ENCODE peak calls at places on chromosomes 1 and 21, in nine cellular contexts. O is effector memory CD8-positive, alpha-beta T cell; H is memory B cell; S is progenitor cell of endocrine pancreas; P is T-helper 1 cell; R is thoracic aorta; L is endothelial cell; C is HTR-8/SVneo; V is substantia nigra. X is an unnamed sample.

GRCh38 chr1:214603819-214604252 is 841 bp downstream of the CENPF start:
- DNase-seq in O (no peak), H (no peak), S (no peak), P (no peak), R (no peak), L (no peak), C (no peak), V (no peak), X (no peak)

GRCh38 chr1:217718873-217719272 is 87.7 kb downstream of the SPATA17 start:
- DNase-seq in O (no peak), H (no peak), S (no peak), P (no peak), R (no peak), L (no peak), C (peak), V (no peak), X (no peak)

GRCh38 chr1:64505232-64505943 is 35.5 kb downstream of the CACHD1 start:
- DNase-seq in O (no peak), H (peak), S (peak), P (peak), R (no peak), L (peak), C (no peak), V (no peak), X (no peak)

GRCh38 chr1:47436979-47437517 is 796 bp upstream of the FOXD2 start:
- DNase-seq in O (no peak), H (no peak), S (no peak), P (no peak), R (no peak), L (peak), C (peak), V (no peak), X (no peak)

GRCh38 chr1:174883361-174883760 is 116.4 kb upstream of the CACYBP start:
- DNase-seq in O (no peak), H (no peak), S (no peak), P (no peak), R (no peak), L (no peak), C (no peak), V (no peak), X (no peak)

GRCh38 chr1:116374340-116375164 is 1.5 kb downstream of the ATP1A1 start:
- DNase-seq in O (no peak), H (no peak), S (no peak), P (peak), R (no peak), L (peak), C (no peak), V (no peak), X (no peak)

GRCh38 chr1:84387480-84388163 is 10.7 kb upstream of the DNASE2B start:
- DNase-seq in O (no peak), H (no peak), S (no peak), P (no peak), R (no peak), L (no peak), C (no peak), V (no peak), X (peak)

GRCh38 chr1:220878223-220879081 is 791 bp upstream of the HLX start:
- DNase-seq in O (no peak), H (no peak), S (no peak), P (no peak), R (no peak), L (no peak), C (no peak), V (no peak), X (no peak)

GRCh38 chr1:161009602-161010211 is 11.2 kb downstream of the F11R start:
- DNase-seq in O (no peak), H (no peak), S (no peak), P (no peak), R (no peak), L (no peak), C (no peak), V (no peak), X (no peak)

GRCh38 chr1:190475394-190476250 is 2.0 kb downstream of the BRINP3 start:
- DNase-seq in O (no peak), H (no peak), S (no peak), P (no peak), R (no peak), L (peak), C (no peak), V (no peak), X (no peak)

GRCh38 chr1:200207711-200208126 is 180.2 kb downstream of the NR5A2 start:
- DNase-seq in O (no peak), H (no peak), S (no peak), P (no peak), R (no peak), L (no peak), C (no peak), V (no peak), X (no peak)

GRCh38 chr1:45326627-45327591 is at the start of gene HPDL:
- DNase-seq in O (no peak), H (peak), S (peak), P (peak), R (no peak), L (peak), C (no peak), V (peak), X (peak)

GRCh38 chr1:65308781-65309316 is 494 bp upstream of the DNAJC6 start:
- DNase-seq in O (no peak), H (no peak), S (no peak), P (no peak), R (no peak), L (no peak), C (no peak), V (no peak), X (no peak)

GRCh38 chr1:239268941-239269340 is 117.4 kb upstream of the CHRM3 start:
- DNase-seq in O (no peak), H (no peak), S (no peak), P (no peak), R (no peak), L (no peak), C (no peak), V (no peak), X (no peak)

GRCh38 chr1:8328271-8328670 is 10.4 kb downstream of the SLC45A1 start:
- DNase-seq in O (no peak), H (no peak), S (no peak), P (no peak), R (no peak), L (no peak), C (no peak), V (no peak), X (no peak)

GRCh38 chr1:26289158-26290059 is 9.5 kb downstream of the SH3BGRL3 start:
- DNase-seq in O (no peak), H (peak), S (no peak), P (no peak), R (no peak), L (no peak), C (no peak), V (no peak), X (no peak)

GRCh38 chr21:39111928-39112327 is 71.3 kb downstream of the PSMG1 start:
- DNase-seq in O (no peak), H (no peak), S (no peak), P (no peak), R (no peak), L (no peak), C (no peak), V (no peak), X (no peak)

GRCh38 chr1:31934706-31935629 is 3.2 kb downstream of the PTP4A2 start:
- DNase-seq in O (no peak), H (no peak), S (no peak), P (no peak), R (no peak), L (no peak), C (peak), V (no peak), X (no peak)

GRCh38 chr1:10608690-10609089 is 133.9 kb downstream of the PEX14 start:
- DNase-seq in O (no peak), H (no peak), S (no peak), P (no peak), R (no peak), L (no peak), C (no peak), V (no peak), X (no peak)

GRCh38 chr21:43574741-43575465 is 84.4 kb downstream of the HSF2BP start:
- DNase-seq in O (no peak), H (no peak), S (no peak), P (no peak), R (no peak), L (no peak), C (no peak), V (peak), X (no peak)

GRCh38 chr21:39515684-39516083 is 63.9 kb downstream of the SH3BGR start:
- DNase-seq in O (no peak), H (no peak), S (no peak), P (no peak), R (no peak), L (no peak), C (no peak), V (no peak), X (no peak)

GRCh38 chr1:224170748-224171478 is 12.1 kb upstream of the DEGS1 start:
- DNase-seq in O (peak), H (no peak), S (no peak), P (peak), R (no peak), L (no peak), C (peak), V (no peak), X (no peak)

GRCh38 chr1:20112279-20113000 is 6.9 kb downstream of the PLA2G2D start:
- DNase-seq in O (no peak), H (no peak), S (no peak), P (no peak), R (no peak), L (no peak), C (no peak), V (no peak), X (no peak)

X was measured in putamen.